ENCODE peak calls at places on chromosomes 4 and X, in ten cellular contexts. Y is NCI-H2227 treated with DMSO at 0.1 percent for 48 hours; H is BJ; L is Peyer's patch; M is HT1080; O is Right ventricle myocardium superior; S is CD8-positive, alpha-beta T cell; C is NCI-H2029 treated with DMSO at 0.1 percent for 48 hours; J is central memory CD4-positive, alpha-beta T cell; F is epithelial cell of esophagus. P is an unnamed sample.

GRCh38 chrX:123899701-123900100 is 39.8 kb downstream of the XIAP start:
- DNase-seq in Y (no peak), H (no peak), L (no peak), M (no peak), O (no peak), S (no peak), C (no peak), J (no peak), F (no peak), P (no peak)

GRCh38 chr4:97691111-97691605 is 452.1 kb downstream of the STPG2 start:
- DNase-seq in Y (no peak), H (no peak), L (no peak), M (no peak), O (no peak), S (no peak), C (no peak), J (no peak), F (peak), P (no peak)

GRCh38 chrX:78555401-78555980 is 103.6 kb downstream of the RTL3 start:
- DNase-seq in Y (no peak), H (no peak), L (no peak), M (no peak), O (no peak), S (no peak), C (no peak), J (peak), F (no peak), P (no peak)

GRCh38 chr4:78079701-78080430 is 22.7 kb downstream of the FRAS1 start:
- DNase-seq in Y (no peak), H (no peak), L (no peak), M (no peak), O (no peak), S (no peak), C (peak), J (no peak), F (no peak), P (no peak)

GRCh38 chr4:48375651-48376291 is 34.4 kb downstream of the SLAIN2 start:
- DNase-seq in Y (no peak), H (no peak), L (peak), M (peak), O (no peak), S (no peak), C (peak), J (no peak), F (peak), P (no peak)

GRCh38 chr4:78800965-78801364 is 24.8 kb downstream of the BMP2K start:
- DNase-seq in Y (no peak), H (no peak), L (no peak), M (no peak), O (no peak), S (no peak), C (no peak), J (no peak), F (no peak), P (no peak)

GRCh38 chr4:152181150-152181549 is 354.7 kb downstream of the FBXW7 start:
- DNase-seq in Y (peak), H (no peak), L (no peak), M (no peak), O (no peak), S (no peak), C (no peak), J (no peak), F (no peak), P (no peak)

GRCh38 chr4:67755974-67756373 is 1.8 kb upstream of the GNRHR start:
- DNase-seq in Y (no peak), H (no peak), L (no peak), M (no peak), O (no peak), S (no peak), C (no peak), J (no peak), F (no peak), P (no peak)

GRCh38 chr4:105651879-105652640 is 56.4 kb downstream of the INTS12 start:
- DNase-seq in Y (no peak), H (no peak), L (no peak), M (no peak), O (no peak), S (no peak), C (no peak), J (no peak), F (no peak), P (no peak)

GRCh38 chrX:39385022-39385421 is 583.8 kb downstream of the MID1IP1 start:
- DNase-seq in Y (no peak), H (no peak), L (no peak), M (no peak), O (no peak), S (no peak), C (no peak), J (no peak), F (no peak), P (no peak)

GRCh38 chr4:89000392-89000791 is 56.6 kb downstream of the FAM13A start:
- DNase-seq in Y (no peak), H (no peak), L (no peak), M (no peak), O (no peak), S (no peak), C (no peak), J (no peak), F (no peak), P (no peak)

GRCh38 chr4:145732001-145732400 is 52.1 kb downstream of the C4orf51 start:
- DNase-seq in Y (no peak), H (no peak), L (no peak), M (no peak), O (no peak), S (no peak), C (no peak), J (no peak), F (no peak), P (no peak)

GRCh38 chr4:74635074-74635473 is 159.2 kb downstream of the BTC start:
- DNase-seq in Y (no peak), H (no peak), L (no peak), M (peak), O (no peak), S (no peak), C (no peak), J (no peak), F (peak), P (no peak)

GRCh38 chr4:143384381-143384994 is 47.8 kb downstream of the GAB1 start:
- DNase-seq in Y (no peak), H (no peak), L (no peak), M (no peak), O (no peak), S (no peak), C (no peak), J (no peak), F (no peak), P (no peak)

GRCh38 chrX:38233891-38234807 is 13.5 kb upstream of the SRPX start:
- DNase-seq in Y (no peak), H (peak), L (no peak), M (peak), O (no peak), S (no peak), C (no peak), J (no peak), F (peak), P (no peak)

GRCh38 chrX:20228245-20228644 is 38.5 kb downstream of the RPS6KA3 start:
- DNase-seq in Y (no peak), H (no peak), L (no peak), M (no peak), O (no peak), S (no peak), C (no peak), J (no peak), F (no peak), P (no peak)